ENCODE peak calls at places on chromosomes 11 and 22, in six cellular contexts. R, K, U, E, H and P are unnamed samples.

GRCh38 chr22:28759861-28760560 is 12.5 kb upstream of the CCDC117 start:
- DNase-seq in R (no peak), K (no peak), U (no peak), E (no peak), H (no peak), P (peak; percentile 13)

GRCh38 chr11:38315151-38315550 is 1717.1 kb upstream of the RAG2 start:
- DNase-seq in R (no peak), K (no peak), U (no peak), E (no peak), H (no peak), P (no peak)

GRCh38 chr11:105647780-105648179 is 37.9 kb downstream of the GRIA4 start:
- DNase-seq in R (no peak), K (no peak), U (no peak), E (no peak), H (no peak), P (no peak)

GRCh38 chr22:49320714-49321476 is 506.8 kb downstream of the BRD1 start:
- DNase-seq in R (no peak), K (no peak), U (no peak), E (no peak), H (no peak), P (no peak)

GRCh38 chr11:92329644-92330043 is 105.0 kb downstream of the FAT3 start:
- DNase-seq in R (peak; percentile 43), K (no peak), U (no peak), E (no peak), H (no peak), P (no peak)

GRCh38 chr22:46807458-46807857 is 45.0 kb downstream of the TBC1D22A start:
- DNase-seq in R (no peak), K (no peak), U (no peak), E (no peak), H (no peak), P (no peak)

GRCh38 chr11:62923634-62924411 is 2.7 kb upstream of the CHRM1 start:
- DNase-seq in R (no peak), K (no peak), U (no peak), E (no peak), H (no peak), P (peak; percentile 71)

GRCh38 chr11:66020618-66021357 is 5.5 kb downstream of the CATSPER1 start:
- DNase-seq in R (no peak), K (peak; percentile 63), U (peak; percentile 76), E (no peak), H (peak; percentile 51), P (no peak)

GRCh38 chr22:46750861-46751260 is 11.6 kb upstream of the TBC1D22A start:
- DNase-seq in R (no peak), K (peak; percentile 89), U (no peak), E (no peak), H (no peak), P (no peak)

DNA sequence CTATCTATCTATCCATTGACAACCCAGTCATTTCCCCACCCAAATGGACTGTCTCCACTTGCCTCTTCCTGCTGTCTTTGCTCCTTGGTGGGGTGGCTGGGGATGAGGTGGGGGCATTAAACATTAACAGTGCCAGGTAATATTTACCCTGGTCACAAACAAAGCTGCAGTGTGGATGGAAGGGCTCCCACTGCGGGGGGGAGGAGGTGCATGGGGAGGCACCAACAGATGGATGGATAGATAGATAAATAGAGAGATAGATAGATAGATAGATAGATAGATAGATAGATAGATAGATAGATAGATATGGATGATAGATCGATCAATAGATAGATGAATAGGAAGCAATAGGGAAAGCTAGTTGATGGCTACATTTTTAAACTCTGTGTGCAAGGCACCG is 2.3 kb upstream of the FXYD2 start:
- DNase-seq in R (no peak), K (peak; percentile 15), U (no peak), E (no peak), H (no peak), P (no peak)
- H3K4me3 ChIP-seq in R (no peak overlapping the region), K (no peak overlapping the region), U (no peak overlapping the region), E (no peak overlapping the region), H (no peak overlapping the region), P (no peak overlapping the region)

GRCh38 chr11:131584694-131585592 is 214.5 kb downstream of the NTM start:
- DNase-seq in R (no peak), K (no peak), U (peak; percentile 19), E (no peak), H (no peak), P (peak; percentile 22)
- H3K4me3 ChIP-seq in R (no peak overlapping the region), K (no peak overlapping the region), U (no peak overlapping the region), E (no peak overlapping the region), H (no peak overlapping the region), P (no peak overlapping the region)

GRCh38 chr22:20298803-20299735 is 20.8 kb downstream of the DGCR6L start:
- DNase-seq in R (no peak), K (peak; percentile 94), U (peak; percentile 99), E (peak; percentile 71), H (peak; percentile 58), P (peak; percentile 86)

GRCh38 chr22:20302438-20303228 is 17.2 kb downstream of the DGCR6L start:
- DNase-seq in R (no peak), K (peak; percentile 38), U (peak; percentile 35), E (no peak), H (no peak), P (no peak)

GRCh38 chr22:20297414-20298109 is 22.3 kb downstream of the DGCR6L start:
- DNase-seq in R (no peak), K (no peak), U (no peak), E (no peak), H (no peak), P (no peak)

GRCh38 chr22:20298110-20298802 is 21.6 kb downstream of the DGCR6L start:
- DNase-seq in R (no peak), K (no peak), U (peak; percentile 29), E (no peak), H (no peak), P (no peak)

DNA sequence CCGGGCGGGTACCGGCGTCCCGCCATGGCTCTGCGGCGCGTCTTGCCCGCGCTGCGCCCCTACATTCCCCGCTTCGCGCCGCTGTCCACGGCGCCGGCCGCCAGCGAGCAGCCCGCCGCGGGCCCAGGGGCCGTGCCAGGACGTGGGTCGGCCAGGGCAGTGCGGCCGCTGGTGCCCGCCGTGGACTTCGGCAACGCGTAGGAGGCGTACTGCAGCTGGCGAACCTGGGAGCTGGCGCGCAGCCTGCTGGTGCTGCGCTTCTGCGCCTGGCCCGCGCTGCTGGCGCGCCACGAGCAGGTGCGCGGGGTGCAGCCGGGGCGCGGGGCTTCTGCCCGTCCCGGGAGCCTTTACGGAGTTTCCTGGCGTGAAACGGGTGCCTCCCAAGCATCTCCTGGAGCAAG is 20.1 kb downstream of the DGCR6L start:
- DNase-seq in R (no peak), K (no peak), U (no peak), E (no peak), H (no peak), P (no peak)
- H3K4me3 ChIP-seq in R (peak overlapping the region; percentile 41), K (no peak overlapping the region), U (peak overlapping the region; percentile 55), E (peak overlapping the region; percentile 57), H (peak overlapping the region; percentile 58), P (peak overlapping the region; percentile 56)

GRCh38 chr11:17475666-17476316 is 854 bp downstream of the ABCC8 start:
- DNase-seq in R (no peak), K (no peak), U (no peak), E (no peak), H (no peak), P (no peak)

GRCh38 chr11:17477361-17477760 is 716 bp upstream of the ABCC8 start:
- DNase-seq in R (no peak), K (no peak), U (no peak), E (no peak), H (no peak), P (no peak)

GRCh38 chr11:17477084-17477333 is 364 bp upstream of the ABCC8 start:
- DNase-seq in R (no peak), K (no peak), U (no peak), E (no peak), H (no peak), P (no peak)

GRCh38 chr11:17478064-17478463 is 1.4 kb upstream of the ABCC8 start:
- DNase-seq in R (no peak), K (no peak), U (no peak), E (no peak), H (no peak), P (no peak)

DNA sequence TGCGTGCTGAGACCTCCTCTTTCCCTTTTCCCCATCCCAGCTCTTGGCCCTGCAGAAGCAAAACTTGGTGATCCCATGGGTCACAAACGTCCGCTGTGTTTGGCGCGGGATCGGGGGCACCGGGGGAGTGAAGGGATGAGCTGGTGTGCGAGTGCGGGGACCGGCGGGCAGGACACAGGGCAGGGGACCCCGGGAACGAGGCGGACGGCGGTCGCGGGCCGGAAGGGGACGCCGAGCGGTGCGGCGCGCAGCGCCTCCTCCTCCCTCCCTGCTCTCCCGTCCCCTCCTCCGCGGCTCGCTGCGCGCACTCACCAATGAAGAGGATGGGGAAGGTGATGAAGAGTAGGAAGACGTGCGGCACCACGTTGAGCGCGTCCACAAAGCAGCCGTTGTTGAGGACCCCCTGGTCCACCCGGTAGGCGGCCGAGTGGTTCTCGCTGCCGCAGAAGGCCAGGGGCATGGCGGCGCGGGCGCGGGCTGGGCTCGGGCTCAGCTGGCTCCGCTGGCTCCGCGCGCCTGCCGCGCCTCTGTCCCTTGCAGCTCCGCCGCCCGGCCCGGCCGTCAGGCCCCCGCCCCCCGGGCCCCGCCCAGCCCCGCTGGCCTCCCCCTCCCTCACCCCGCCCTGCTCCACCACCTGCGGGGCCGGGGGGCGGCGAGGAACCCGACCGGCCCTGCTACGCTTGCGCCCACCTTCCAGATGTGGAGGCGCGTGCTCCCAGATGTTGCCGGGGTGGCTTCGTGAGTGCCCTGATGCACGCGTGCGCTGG is at the start of gene ABCC8:
- DNase-seq in R (no peak), K (no peak), U (no peak), E (no peak), H (no peak), P (no peak)
- H3K4me3 ChIP-seq in R (no peak within 1 kb of the TSS), K (no peak within 1 kb of the TSS), U (no peak within 1 kb of the TSS), E (no peak within 1 kb of the TSS), H (no peak within 1 kb of the TSS), P (no peak within 1 kb of the TSS)

DNA sequence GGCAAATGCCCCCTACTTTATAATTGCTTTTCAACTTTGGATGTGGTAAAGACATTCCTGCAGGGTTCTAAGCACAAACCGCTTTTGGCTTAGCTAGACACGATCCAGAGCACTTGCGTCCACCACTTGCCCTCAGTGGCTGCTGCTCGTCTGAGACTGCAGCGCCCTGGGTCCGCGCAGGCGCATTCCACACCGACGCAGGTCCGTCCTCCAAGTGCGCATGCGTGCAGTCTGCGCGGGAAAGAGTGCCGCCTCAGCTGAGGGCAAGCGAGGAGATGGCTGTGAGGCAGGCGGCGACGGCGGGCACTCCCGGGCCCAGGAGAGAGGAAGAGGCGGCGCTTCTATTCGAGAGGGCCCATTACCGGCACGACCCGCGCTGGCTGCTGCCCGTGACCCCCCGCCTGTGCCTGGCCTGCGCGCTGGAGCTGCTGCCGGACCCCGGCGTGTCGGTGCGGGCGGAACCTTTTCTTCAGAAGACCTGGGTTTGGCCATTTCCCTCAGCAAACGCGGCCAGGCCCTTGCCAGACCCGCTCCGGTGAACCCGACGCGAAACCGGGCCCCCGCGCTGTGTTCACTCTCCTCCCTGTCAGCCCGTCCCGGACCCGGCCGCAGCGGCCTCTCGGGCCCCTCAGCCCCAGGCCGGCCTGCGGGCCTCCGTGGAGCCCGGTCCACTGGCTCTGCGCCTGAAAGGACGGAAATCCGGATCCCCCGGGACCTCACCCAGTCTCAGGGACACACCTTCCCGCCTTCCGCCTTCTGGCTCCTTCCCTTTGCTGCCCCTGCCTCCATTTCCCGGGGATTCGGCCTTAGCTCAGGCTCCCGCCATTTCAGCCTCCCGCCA is at the start of gene MEI1:
- DNase-seq in R (no peak), K (peak; percentile 85), U (no peak), E (no peak), H (peak; percentile 68), P (peak; percentile 95)
- H3K4me3 ChIP-seq in R (no peak within 1 kb of the TSS), K (no peak within 1 kb of the TSS), U (no peak within 1 kb of the TSS), E (no peak within 1 kb of the TSS), H (peak within 1 kb of the TSS; percentile 17), P (no peak within 1 kb of the TSS)